ENCODE peak calls at places on chromosomes 11 and 22, in nine cellular contexts. Y, M, F, O, Z, H, X, R and P are unnamed samples.

GRCh38 chr11:18772211-18772610 is 19.4 kb downstream of the PTPN5 start:
- DNase-seq in Y (peak), M (no peak), F (no peak), O (no peak), Z (peak), H (peak), X (no peak), R (peak), P (no peak)

GRCh38 chr11:116928845-116929244 is 91.4 kb upstream of the APOA1 start:
- DNase-seq in Y (no peak), M (no peak), F (no peak), O (no peak), Z (peak), H (no peak), X (no peak), R (no peak), P (no peak)

GRCh38 chr11:128624269-128625170 is 37.2 kb upstream of the ETS1 start:
- DNase-seq in Y (no peak), M (peak), F (no peak), O (no peak), Z (no peak), H (no peak), X (no peak), R (peak), P (peak)

GRCh38 chr22:35134637-35135036 is 68.7 kb downstream of the ISX start:
- DNase-seq in Y (no peak), M (no peak), F (no peak), O (no peak), Z (no peak), H (no peak), X (no peak), R (no peak), P (peak)

GRCh38 chr22:48396785-48397530 is 1430.7 kb downstream of the BRD1 start:
- DNase-seq in Y (no peak), M (no peak), F (no peak), O (no peak), Z (no peak), H (no peak), X (no peak), R (no peak), P (peak)

GRCh38 chr11:71250512-71251158 is 1.7 kb downstream of the SHANK2 start:
- DNase-seq in Y (no peak), M (no peak), F (no peak), O (no peak), Z (no peak), H (no peak), X (no peak), R (no peak), P (no peak)

GRCh38 chr11:63710476-63711217 is 29.3 kb downstream of the RTN3 start:
- DNase-seq in Y (peak), M (no peak), F (peak), O (peak), Z (peak), H (peak), X (no peak), R (no peak), P (peak)

GRCh38 chr11:1197886-1198765 is 24.7 kb upstream of the MUC5B start:
- DNase-seq in Y (no peak), M (no peak), F (no peak), O (no peak), Z (no peak), H (no peak), X (no peak), R (peak), P (no peak)

GRCh38 chr22:42604403-42604802 is 10.3 kb downstream of the POLDIP3 start:
- DNase-seq in Y (peak), M (no peak), F (peak), O (no peak), Z (peak), H (peak), X (no peak), R (no peak), P (no peak)

DNA sequence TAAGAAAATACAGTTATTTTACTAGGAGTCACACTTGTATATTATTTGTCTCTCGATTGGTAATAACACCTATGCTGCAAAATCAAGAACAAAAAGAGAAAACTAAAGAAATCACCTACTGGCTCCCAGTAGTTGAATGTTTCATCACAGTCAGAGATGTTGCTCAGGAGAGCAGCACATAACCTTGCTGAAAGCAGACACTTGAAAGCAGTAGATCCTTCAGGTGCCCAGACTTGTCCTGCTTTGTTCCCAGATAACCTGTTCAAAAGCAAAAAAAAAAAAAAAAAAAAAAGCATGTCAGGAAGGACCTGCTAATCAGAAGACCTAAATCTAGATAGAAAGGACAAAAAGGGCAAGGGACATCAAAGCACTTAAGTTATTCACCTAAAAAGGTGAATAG is 1.3 kb downstream of the ALG9 start:
- DNase-seq in Y (no peak), M (no peak), F (no peak), O (no peak), Z (no peak), H (no peak), X (no peak), R (no peak), P (no peak)
- H3K4me3 ChIP-seq in Y (no peak), M (no peak), F (no peak), O (peak), Z (no peak), H (peak), X (no peak), R (no peak), P (no peak)

GRCh38 chr11:76781046-76781801 is 1.9 kb upstream of the TSKU start:
- DNase-seq in Y (no peak), M (no peak), F (no peak), O (no peak), Z (no peak), H (no peak), X (no peak), R (no peak), P (peak)
- H3K4me3 ChIP-seq in Y (no peak), M (no peak), F (no peak), O (peak), Z (no peak), H (no peak), X (no peak), R (peak), P (no peak)

GRCh38 chr22:39317756-39318506 is 1.5 kb downstream of the RPL3 start:
- DNase-seq in Y (peak), M (no peak), F (peak), O (peak), Z (peak), H (peak), X (no peak), R (no peak), P (no peak)
- H3K4me3 ChIP-seq in Y (peak), M (peak), F (peak), O (peak), Z (peak), H (peak), X (peak), R (peak), P (peak)

DNA sequence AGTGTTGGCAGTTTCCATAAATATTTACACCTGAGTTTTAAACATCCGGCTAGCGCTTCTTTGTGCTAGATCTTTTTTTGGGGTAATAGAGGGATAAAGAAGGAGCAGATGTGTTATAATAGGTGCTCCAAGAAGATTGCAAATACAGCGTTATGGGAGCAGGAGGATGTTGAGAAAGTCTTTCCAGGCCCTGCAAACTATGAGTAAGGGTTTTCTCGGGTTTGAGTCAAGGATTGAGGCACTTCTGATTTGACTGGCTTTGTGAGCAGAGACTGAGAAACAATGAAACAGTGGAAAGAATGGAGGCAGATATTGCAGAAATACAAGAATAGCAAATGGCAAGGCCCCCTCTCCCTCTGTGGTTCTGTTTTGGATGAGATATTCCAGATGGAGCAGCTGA is 155.0 kb upstream of the TIMP3 start:
- DNase-seq in Y (no peak), M (no peak), F (no peak), O (no peak), Z (no peak), H (no peak), X (no peak), R (no peak), P (no peak)
- H3K4me3 ChIP-seq in Y (no peak), M (no peak), F (no peak), O (no peak), Z (no peak), H (no peak), X (no peak), R (no peak), P (no peak)

GRCh38 chr11:12989428-12990242 is 19.5 kb upstream of the RASSF10 start:
- DNase-seq in Y (no peak), M (no peak), F (no peak), O (no peak), Z (no peak), H (no peak), X (no peak), R (peak), P (no peak)
- H3K4me3 ChIP-seq in Y (no peak), M (no peak), F (no peak), O (no peak), Z (no peak), H (no peak), X (no peak), R (peak), P (no peak)

GRCh38 chr22:23146842-23147205 is 1.5 kb downstream of the RAB36 start:
- DNase-seq in Y (no peak), M (no peak), F (no peak), O (no peak), Z (no peak), H (no peak), X (no peak), R (no peak), P (no peak)
- H3K4me3 ChIP-seq in Y (no peak), M (no peak), F (no peak), O (no peak), Z (no peak), H (no peak), X (no peak), R (no peak), P (no peak)

GRCh38 chr11:65471410-65471762 is 27.5 kb upstream of the MALAT1 start:
- DNase-seq in Y (peak), M (no peak), F (peak), O (peak), Z (peak), H (peak), X (no peak), R (peak), P (peak)
- H3K4me3 ChIP-seq in Y (peak), M (peak), F (peak), O (no peak), Z (peak), H (peak), X (no peak), R (peak), P (no peak)

DNA sequence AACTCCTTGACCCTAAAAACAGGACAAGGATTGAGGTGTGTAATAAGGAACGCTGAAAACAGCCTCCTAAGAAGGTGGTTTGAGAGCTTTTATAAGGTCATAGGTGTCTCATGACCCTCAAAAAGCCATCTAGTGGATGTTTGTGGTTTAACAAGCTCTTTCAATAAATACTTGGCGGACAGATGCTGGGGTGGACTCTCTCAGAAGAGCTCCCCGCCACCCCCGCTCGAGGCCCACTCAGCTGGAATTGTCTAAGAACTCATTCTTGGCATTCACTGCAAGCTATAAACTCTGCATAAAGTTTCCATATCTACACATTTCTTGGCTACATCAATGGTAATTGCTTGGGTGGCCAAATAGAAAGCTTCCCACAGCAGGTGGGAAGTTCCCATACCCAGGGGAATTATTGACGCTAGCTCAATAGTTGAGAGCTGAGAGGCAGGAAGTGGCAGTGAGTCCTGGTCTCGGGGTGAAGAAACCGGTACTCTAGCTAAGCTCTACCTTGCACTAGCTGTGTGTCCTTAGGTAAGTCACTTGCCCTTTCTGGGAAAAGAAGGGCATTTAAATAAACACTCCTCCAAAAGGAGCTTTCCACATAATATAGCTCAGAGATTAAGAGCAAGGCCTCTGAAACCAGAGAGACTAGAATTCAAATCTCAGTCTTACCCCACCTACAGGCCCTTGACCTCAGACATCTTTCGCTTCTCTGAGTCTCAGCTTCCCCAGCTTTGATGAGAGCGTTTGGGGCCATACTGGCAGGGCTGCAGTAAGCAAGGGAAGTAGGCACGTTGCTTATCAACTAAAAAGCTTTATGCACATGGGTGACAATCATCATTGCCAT is 6.4 kb downstream of the MS4A15 start:
- DNase-seq in Y (no peak), M (no peak), F (no peak), O (no peak), Z (no peak), H (no peak), X (no peak), R (no peak), P (no peak)
- H3K4me3 ChIP-seq in Y (no peak), M (no peak), F (no peak), O (no peak), Z (no peak), H (no peak), X (no peak), R (no peak), P (no peak)